ENCODE peak calls at places on chromosome 1, in five cellular contexts. S, U, B, R and P are unnamed samples.
A peak's percentile ranks its signal among the peaks of the same experiment; 100 is the strongest.

GRCh38 chr1:54115520-54115919 is 37.3 kb downstream of the CDCP2 start:
- DNase-seq in U (no peak), R (no peak), S (no peak), B (no peak), P (no peak)

GRCh38 chr1:162844153-162844552 is 16.8 kb downstream of the CCDC190 start:
- DNase-seq in S (no peak), U (no peak), R (no peak), B (no peak), P (no peak)

GRCh38 chr1:208042868-208043267 is 131.9 kb upstream of the CD34 start:
- DNase-seq in U (no peak), S (no peak), B (no peak), R (no peak), P (no peak)

GRCh38 chr1:26854953-26855352 is 8.0 kb upstream of the SFN start:
- DNase-seq in S (no peak), U (no peak), R (no peak), B (no peak), P (no peak)

GRCh38 chr1:156840880-156841279 is 18.0 kb downstream of the INSRR start:
- DNase-seq in U (no peak), S (no peak), B (no peak), R (no peak), P (no peak)

GRCh38 chr1:10917513-10918454 is 94.7 kb upstream of the TARDBP start:
- DNase-seq in U (peak; percentile 83), R (no peak), S (no peak), B (no peak), P (no peak)

GRCh38 chr1:168285419-168285790 is 4.7 kb downstream of the TBX19 start:
- DNase-seq in S (no peak), U (no peak), B (no peak), R (no peak), P (no peak)

GRCh38 chr1:201496296-201496690 is 10.6 kb downstream of the CSRP1 start:
- DNase-seq in R (no peak), U (no peak), S (no peak), B (no peak), P (no peak)

GRCh38 chr1:181482001-181482430 is 1.3 kb upstream of the CACNA1E start:
- DNase-seq in U (no peak), R (no peak), S (no peak), B (no peak), P (no peak)

GRCh38 chr1:58576727-58577675 is at the start of gene TACSTD2:
- DNase-seq in U (no peak), B (no peak), R (no peak), S (peak; percentile 44), P (no peak)

GRCh38 chr1:228043281-228043845 is 36.6 kb downstream of the WNT3A start:
- DNase-seq in R (no peak), U (no peak), B (peak; percentile 76), S (peak; percentile 90), P (no peak)